ENCODE peak calls at places on chromosomes 3 and 15, in ten cellular contexts. S is heart left ventricle, R is fibroblast of lung, V is tibial artery, U is gastrocnemius medialis, W is cardiac muscle cell, Q is spleen, G is small intestine, D is WERI-Rb-1, J is right cardiac atrium. F is an unnamed sample.

GRCh38 chr15:34461730-34462129 is 24.1 kb upstream of the GOLGA8A start:
- DNase-seq in S (no peak), R (no peak), V (no peak), U (no peak), W (no peak), Q (no peak), G (no peak), D (no peak), J (no peak), F (no peak)

GRCh38 chr3:195080571-195081141 is 190.3 kb downstream of the XXYLT1 start:
- DNase-seq in S (peak), R (peak), V (no peak), U (no peak), W (no peak), Q (peak), G (peak), D (no peak), J (peak), F (no peak)

GRCh38 chr15:61367953-61368352 is 138.9 kb upstream of the RORA start:
- DNase-seq in S (no peak), R (no peak), V (no peak), U (no peak), W (no peak), Q (no peak), G (no peak), D (no peak), J (no peak), F (no peak)

GRCh38 chr3:63349583-63350177 is 71.6 kb downstream of the SYNPR start:
- DNase-seq in S (no peak), R (peak), V (no peak), U (no peak), W (peak), Q (no peak), G (peak), D (peak), J (peak), F (peak)

GRCh38 chr3:195083659-195084058 is 187.3 kb downstream of the XXYLT1 start:
- DNase-seq in S (no peak), R (no peak), V (no peak), U (no peak), W (no peak), Q (peak), G (no peak), D (no peak), J (no peak), F (no peak)

GRCh38 chr3:101532783-101533602 is 20.0 kb upstream of the SENP7 start:
- DNase-seq in S (no peak), R (no peak), V (no peak), U (no peak), W (peak), Q (no peak), G (no peak), D (no peak), J (no peak), F (no peak)

GRCh38 chr15:69035205-69035917 is 20.9 kb downstream of the NOX5 start:
- DNase-seq in S (no peak), R (no peak), V (no peak), U (no peak), W (peak), Q (no peak), G (peak), D (peak), J (no peak), F (peak)

GRCh38 chr3:65878831-65879230 is 159.9 kb downstream of the MAGI1 start:
- DNase-seq in S (no peak), R (no peak), V (no peak), U (no peak), W (no peak), Q (no peak), G (no peak), D (no peak), J (no peak), F (no peak)

DNA sequence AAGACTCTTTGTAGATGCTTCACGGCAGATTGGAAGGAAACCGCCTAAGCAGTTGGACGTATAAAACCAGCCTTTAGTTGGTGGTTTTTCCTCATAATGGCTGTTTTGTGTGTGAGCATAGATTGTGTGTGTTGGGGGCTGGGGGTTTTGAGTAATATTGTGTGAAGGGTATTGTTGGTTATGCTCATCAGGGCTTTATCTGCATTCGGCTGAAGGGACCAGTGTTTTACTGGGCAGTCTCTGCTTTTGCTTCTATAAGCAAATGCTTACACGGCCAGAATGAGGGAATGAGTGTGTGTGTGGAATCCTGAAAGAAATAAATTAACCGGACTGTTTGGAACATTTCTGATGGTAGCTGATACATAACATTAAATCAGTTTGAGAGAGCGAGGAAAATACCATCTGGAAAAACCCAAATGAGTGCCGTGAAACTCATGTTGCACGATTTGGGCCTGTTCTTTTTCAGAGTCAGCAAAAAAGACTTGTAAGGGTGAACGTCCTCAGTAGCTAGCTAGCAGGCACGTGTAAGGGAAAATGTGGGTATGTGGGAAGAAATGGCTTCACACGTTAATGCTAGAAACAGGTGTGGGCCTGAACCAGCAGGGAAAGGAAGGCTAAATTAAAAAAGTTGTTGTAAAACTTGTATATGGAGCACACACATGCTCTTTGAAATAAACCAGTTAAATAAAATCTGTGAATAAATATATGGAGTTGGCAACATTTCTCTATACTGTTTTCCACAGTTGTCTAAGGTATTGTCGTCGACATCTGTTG is 2.0 kb downstream of the MITF start:
- DNase-seq in S (no peak), R (no peak), V (no peak), U (no peak), W (no peak), Q (no peak), G (no peak), D (no peak), J (no peak), F (no peak)
- H3K27ac ChIP-seq in S (peak), R (no peak), V (peak), U (peak), W (peak), Q (no peak), G (no peak), D (no peak), J (peak), F (no peak)

GRCh38 chr3:22734207-22734606 is 468.9 kb upstream of the UBE2E2 start:
- DNase-seq in S (no peak), R (no peak), V (no peak), U (no peak), W (no peak), Q (no peak), G (no peak), D (no peak), J (no peak), F (no peak)

GRCh38 chr3:22734756-22735155 is 468.4 kb upstream of the UBE2E2 start:
- DNase-seq in S (no peak), R (no peak), V (no peak), U (no peak), W (no peak), Q (no peak), G (no peak), D (no peak), J (no peak), F (no peak)

GRCh38 chr3:22731901-22732300 is 471.2 kb upstream of the UBE2E2 start:
- DNase-seq in S (no peak), R (no peak), V (no peak), U (no peak), W (no peak), Q (no peak), G (no peak), D (no peak), J (no peak), F (no peak)

GRCh38 chr3:22732641-22733040 is 470.5 kb upstream of the UBE2E2 start:
- DNase-seq in S (no peak), R (no peak), V (no peak), U (no peak), W (no peak), Q (no peak), G (no peak), D (no peak), J (no peak), F (no peak)

DNA sequence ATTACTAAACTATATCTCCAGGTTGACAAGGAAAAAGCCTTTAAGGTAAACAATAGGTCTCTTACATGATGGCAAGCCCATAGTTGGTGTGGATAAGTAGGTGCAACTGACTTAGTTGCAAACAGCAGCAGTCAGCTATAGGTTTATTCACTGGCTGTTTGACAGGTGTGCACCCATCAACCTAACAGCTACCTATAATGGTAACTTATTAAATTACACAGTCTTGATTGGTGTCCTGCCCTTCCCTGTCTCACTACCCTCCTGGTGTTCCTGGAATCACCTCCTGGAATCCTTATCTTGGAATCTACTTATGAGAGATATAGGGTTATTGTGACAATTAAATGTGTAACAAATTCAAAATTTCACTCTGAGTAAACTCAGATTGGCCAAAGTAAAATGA is 467.8 kb upstream of the UBE2E2 start:
- DNase-seq in S (no peak), R (no peak), V (no peak), U (no peak), W (no peak), Q (no peak), G (no peak), D (no peak), J (no peak), F (no peak)
- H3K27ac ChIP-seq in S (no peak), R (no peak), V (no peak), U (no peak), W (no peak), Q (no peak), G (no peak), D (no peak), J (no peak), F (no peak)

GRCh38 chr3:187961366-187961765 is 192.6 kb upstream of the LPP start:
- DNase-seq in S (no peak), R (no peak), V (no peak), U (no peak), W (no peak), Q (no peak), G (no peak), D (no peak), J (no peak), F (no peak)
- H3K27ac ChIP-seq in S (no peak), R (no peak), V (no peak), U (peak), W (no peak), Q (no peak), G (no peak), D (no peak), J (no peak), F (no peak)

DNA sequence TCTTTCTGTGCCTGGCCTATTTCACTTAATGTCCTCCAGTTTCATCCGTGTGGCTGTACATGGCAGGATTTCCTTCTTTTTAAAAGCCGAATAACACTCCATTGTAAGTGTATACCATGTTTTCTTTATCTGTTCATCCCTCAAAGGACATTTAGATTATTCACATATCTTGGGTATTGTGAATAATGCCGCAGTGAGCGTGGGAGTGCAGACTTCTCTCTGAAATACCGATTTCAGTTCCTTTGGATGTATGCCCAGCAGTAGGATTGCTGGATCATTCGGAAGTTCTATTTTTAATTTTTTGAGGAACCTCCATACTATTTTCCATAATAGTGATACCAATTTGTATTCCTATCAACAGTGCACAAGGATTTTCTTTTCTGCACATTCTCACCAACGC is 136.1 kb downstream of the APBA2 start:
- DNase-seq in S (no peak), R (peak), V (no peak), U (no peak), W (peak), Q (no peak), G (no peak), D (no peak), J (no peak), F (no peak)
- H3K27ac ChIP-seq in S (no peak), R (no peak), V (no peak), U (no peak), W (no peak), Q (no peak), G (no peak), D (no peak), J (no peak), F (no peak)

DNA sequence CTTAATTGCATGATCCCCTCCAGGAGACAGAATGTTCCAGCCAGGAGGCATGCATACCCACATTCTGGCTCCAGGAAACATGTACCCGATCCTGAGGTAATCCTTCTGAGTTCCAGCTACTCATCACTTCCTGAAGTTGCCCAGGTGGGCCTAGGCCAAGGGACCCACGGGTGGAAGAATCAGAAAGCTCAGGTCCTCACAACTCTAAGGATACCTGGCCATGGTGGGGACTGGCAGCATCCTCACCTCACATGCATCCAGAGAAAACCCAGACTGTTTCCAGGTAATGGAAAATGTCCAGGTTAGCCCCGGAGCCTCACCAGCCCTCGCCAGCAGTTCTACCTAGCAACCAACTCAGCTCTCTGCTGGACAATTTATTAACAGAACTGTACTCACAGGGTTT is 78.2 kb downstream of the DAPK2 start:
- DNase-seq in S (no peak), R (no peak), V (no peak), U (peak), W (no peak), Q (peak), G (no peak), D (no peak), J (no peak), F (no peak)
- H3K27ac ChIP-seq in S (peak), R (no peak), V (no peak), U (peak), W (no peak), Q (no peak), G (peak), D (no peak), J (peak), F (no peak)